ENCODE peak calls at places on chromosomes 13 and 19, in five cellular contexts. F is upper lobe of right lung, C is astrocyte of the cerebellum, D is HFF-Myc, O is neural progenitor cell. Q is an unnamed sample.

GRCh38 chr13:26614721-26615120 is 57.2 kb downstream of the WASF3 start:
- DNase-seq in F (no peak), C (no peak), D (no peak), O (no peak), Q (no peak)

GRCh38 chr19:11496391-11497163 is 9.1 kb downstream of the ZNF653 start:
- DNase-seq in F (peak), C (peak), D (peak), O (peak), Q (no peak)

GRCh38 chr13:105796081-105796480 is 739.4 kb downstream of the EFNB2 start:
- DNase-seq in F (no peak), C (no peak), D (no peak), O (no peak), Q (no peak)

GRCh38 chr13:92640936-92641335 is 585.7 kb upstream of the GPC6 start:
- DNase-seq in F (no peak), C (no peak), D (no peak), O (no peak), Q (no peak)

GRCh38 chr13:33069365-33069764 is 53.1 kb downstream of the KL start:
- DNase-seq in F (no peak), C (no peak), D (no peak), O (no peak), Q (no peak)

GRCh38 chr19:15506074-15506565 is 2.2 kb upstream of the CYP4F22 start:
- DNase-seq in F (no peak), C (no peak), D (no peak), O (no peak), Q (no peak)

GRCh38 chr13:80047406-80047805 is 293.5 kb downstream of the SPRY2 start:
- DNase-seq in F (no peak), C (peak), D (no peak), O (no peak), Q (no peak)

GRCh38 chr19:55014714-55015113 is 23.4 kb downstream of the GP6 start:
- DNase-seq in F (no peak), C (no peak), D (no peak), O (no peak), Q (no peak)

GRCh38 chr19:32017341-32017948 is 328.0 kb upstream of the ZNF507 start:
- DNase-seq in F (no peak), C (peak), D (no peak), O (no peak), Q (no peak)

GRCh38 chr19:1766800-1767352 is 13.6 kb downstream of the ONECUT3 start:
- DNase-seq in F (no peak), C (no peak), D (no peak), O (no peak), Q (no peak)

GRCh38 chr13:47409778-47410177 is 512.9 kb upstream of the HTR2A start:
- DNase-seq in F (no peak), C (no peak), D (no peak), O (no peak), Q (no peak)

GRCh38 chr19:48836089-48837017 is at the start of gene HSD17B14:
- DNase-seq in F (peak), C (no peak), D (no peak), O (peak), Q (no peak)

GRCh38 chr19:38267780-38268430 is 3.5 kb downstream of the SPINT2 start:
- DNase-seq in F (peak), C (no peak), D (no peak), O (no peak), Q (no peak)

GRCh38 chr13:21734961-21735360 is 64.1 kb downstream of the FGF9 start:
- DNase-seq in F (no peak), C (no peak), D (no peak), O (no peak), Q (no peak)

GRCh38 chr13:51208707-51209106 is 13.5 kb upstream of the FAM124A start:
- DNase-seq in F (no peak), C (no peak), D (no peak), O (no peak), Q (no peak)

GRCh38 chr19:40633207-40633606 is 32.0 kb downstream of the LTBP4 start:
- DNase-seq in F (no peak), C (peak), D (no peak), O (no peak), Q (no peak)

DNA sequence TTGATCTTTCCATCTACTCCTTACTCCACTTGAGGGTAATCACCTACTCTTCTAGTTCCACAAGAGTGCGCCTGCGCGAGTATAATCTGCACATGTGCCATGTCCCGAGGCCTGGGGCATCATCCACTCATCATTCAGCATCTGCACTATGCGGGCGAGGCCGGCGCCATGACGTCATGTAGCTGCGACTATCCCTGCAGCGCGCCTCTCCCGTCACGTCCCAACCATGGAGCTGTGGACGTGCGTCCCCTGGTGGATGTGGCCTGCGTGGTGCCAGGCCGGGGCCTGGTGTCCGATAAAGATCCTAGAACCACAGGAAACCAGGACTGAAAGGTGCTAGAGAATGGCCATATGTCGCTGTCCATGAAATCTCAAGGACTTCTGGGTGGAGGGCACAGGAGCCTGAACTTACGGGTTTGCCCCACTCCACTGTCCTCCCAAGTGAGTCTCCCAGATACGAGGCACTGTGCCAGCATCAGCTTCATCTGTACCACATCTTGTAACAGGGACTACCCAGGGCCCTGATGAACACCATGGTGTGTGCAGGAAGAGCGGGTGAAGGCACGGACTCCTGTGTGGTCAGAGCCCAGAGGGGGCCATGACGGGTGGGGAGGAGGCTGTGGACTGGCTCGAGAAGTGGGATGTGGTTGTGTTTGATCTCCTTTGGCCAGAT is 2.7 kb upstream of the KLK2 start:
- DNase-seq in F (no peak), C (no peak), D (no peak), O (peak), Q (no peak)
- TF ChIP-seq CTCF in F (no peak), C (no peak), D (no peak), O (peak), Q (no peak)

DNA sequence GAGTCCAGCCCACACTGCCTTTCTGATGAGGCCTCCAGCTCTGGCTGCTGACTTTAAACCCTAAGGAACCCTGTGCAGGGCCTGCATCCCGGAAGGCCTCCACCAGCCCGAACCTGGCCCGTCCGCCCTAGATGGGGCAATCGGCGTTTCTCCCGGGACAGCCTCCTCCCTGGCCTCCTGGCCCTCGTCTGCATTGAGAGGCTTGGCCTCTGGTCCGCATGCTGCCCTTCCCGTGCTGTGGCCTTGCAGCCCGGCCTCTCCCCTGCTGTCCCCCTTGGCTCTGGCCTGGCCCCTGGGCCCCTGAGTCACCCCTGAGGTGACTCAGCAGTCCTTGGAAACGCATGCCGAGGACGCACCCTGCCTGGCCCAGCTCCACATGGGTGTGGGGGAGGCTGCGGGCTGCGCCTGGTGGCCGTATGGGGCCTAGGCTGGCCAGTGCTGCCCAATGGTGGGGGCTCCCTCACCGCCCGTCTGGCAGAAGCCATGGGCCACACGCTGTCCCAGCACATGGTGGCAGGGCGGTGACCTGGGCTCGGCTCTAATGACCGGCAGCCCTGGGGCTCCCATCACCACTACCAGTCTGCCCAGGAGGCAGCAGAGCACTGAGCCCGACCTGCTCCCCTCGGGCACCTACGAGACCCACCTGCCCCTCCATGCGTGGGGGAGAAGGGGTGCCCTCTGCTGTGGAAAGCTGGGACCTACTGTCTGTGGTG is 25.7 kb downstream of the SH3GL1 start:
- DNase-seq in F (peak), C (no peak), D (no peak), O (no peak), Q (no peak)
- TF ChIP-seq CTCF in F (no peak), C (no peak), D (no peak), O (no peak), Q (peak)

GRCh38 chr13:59776924-59777690 is 386.6 kb downstream of the DIAPH3 start:
- DNase-seq in F (no peak), C (peak), D (no peak), O (no peak), Q (no peak)

GRCh38 chr13:59766236-59766635 is 397.5 kb downstream of the DIAPH3 start:
- DNase-seq in F (no peak), C (no peak), D (no peak), O (no peak), Q (no peak)

GRCh38 chr13:59774511-59774911 is 389.2 kb downstream of the DIAPH3 start:
- DNase-seq in F (no peak), C (peak), D (no peak), O (peak), Q (no peak)

GRCh38 chr13:59770451-59770850 is 393.3 kb downstream of the DIAPH3 start:
- DNase-seq in F (no peak), C (no peak), D (no peak), O (no peak), Q (no peak)

DNA sequence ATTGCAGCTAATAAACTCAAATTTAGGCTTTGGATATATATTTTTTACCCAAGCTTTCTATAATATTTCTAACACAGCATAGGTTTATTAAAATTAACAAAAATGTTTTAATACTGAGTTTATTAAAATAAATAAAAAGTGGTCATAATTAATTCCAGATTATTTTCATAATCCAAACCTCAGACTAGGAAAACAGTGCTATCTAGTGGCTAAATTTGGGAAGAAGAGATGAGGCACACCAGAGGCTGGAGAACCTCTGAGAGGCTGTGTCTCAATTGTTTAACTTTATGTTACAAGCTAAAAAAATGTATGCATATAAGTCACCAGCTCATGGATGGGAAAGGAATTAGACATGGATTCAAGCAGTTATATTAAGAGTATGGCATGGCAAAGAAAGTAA is 392.5 kb downstream of the DIAPH3 start:
- DNase-seq in F (no peak), C (no peak), D (no peak), O (peak), Q (no peak)
- TF ChIP-seq CTCF in F (peak), C (peak), D (peak), O (peak), Q (peak)

DNA sequence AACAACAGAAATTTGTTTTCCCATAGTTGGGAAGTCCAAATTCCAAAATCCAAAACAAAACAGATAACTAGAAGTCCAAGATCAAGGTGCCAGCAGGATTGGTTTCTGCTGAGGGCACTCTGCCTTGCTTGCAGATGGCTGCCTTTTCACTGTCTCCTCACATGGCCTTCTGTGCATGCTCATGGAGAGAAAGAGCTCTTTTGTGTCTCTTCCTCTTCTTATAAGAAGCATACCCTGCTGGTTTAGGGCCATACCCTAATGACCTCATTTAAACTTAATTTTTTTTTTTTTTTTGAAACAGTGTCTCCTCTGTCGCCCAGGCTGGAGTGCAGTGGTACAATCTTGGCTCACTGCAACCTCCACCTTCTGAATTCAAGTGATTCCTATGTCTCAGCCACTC is 1974.1 kb upstream of the PCDH20 start:
- DNase-seq in F (no peak), C (no peak), D (no peak), O (no peak), Q (no peak)
- TF ChIP-seq CTCF in F (no peak), C (no peak), D (no peak), O (no peak), Q (no peak)

Q was measured in chondrocyte.